ENCODE peak calls at places on chromosomes 16 and 17, in six cellular contexts. X, S, F, D, L and A are unnamed samples.

GRCh38 chr17:79388556-79389295 is 222.1 kb downstream of the RBFOX3 start:
- DNase-seq in X (no peak), F (peak; percentile 82), D (peak; percentile 54), S (no peak), L (peak; percentile 71), A (no peak)

GRCh38 chr17:79997004-79997673 is 38.5 kb downstream of the TBC1D16 start:
- DNase-seq in F (peak; percentile 92), L (no peak), X (no peak), D (no peak), S (peak; percentile 45), A (no peak)

GRCh38 chr17:59547131-59547915 is 18.1 kb upstream of the DHX40 start:
- DNase-seq in X (no peak), D (peak; percentile 29), F (no peak), L (no peak), S (no peak), A (no peak)

GRCh38 chr16:55835578-55835977 is 2.7 kb upstream of the CES1 start:
- DNase-seq in D (no peak), F (no peak), S (no peak), X (peak; percentile 83), L (peak; percentile 62), A (peak; percentile 82)

GRCh38 chr16:1322407-1322806 is 11.0 kb upstream of the BAIAP3 start:
- DNase-seq in F (no peak), X (no peak), L (no peak), D (no peak), S (no peak), A (no peak)

GRCh38 chr17:28701987-28702751 is 9.5 kb downstream of the PROCA1 start:
- DNase-seq in F (no peak), L (peak; percentile 45), S (no peak), X (no peak), D (no peak), A (no peak)

GRCh38 chr17:42842286-42842685 is 2.1 kb upstream of the AOC2 start:
- DNase-seq in L (no peak), D (no peak), F (peak; percentile 28), X (no peak), S (no peak), A (no peak)

GRCh38 chr17:27481327-27481726 is 25.1 kb downstream of the KSR1 start:
- DNase-seq in X (no peak), F (peak; percentile 84), L (no peak), D (no peak), S (no peak), A (no peak)

GRCh38 chr16:66695935-66696668 is 441 bp downstream of the CMTM4 start:
- DNase-seq in F (peak; percentile 88), X (no peak), S (no peak), L (peak; percentile 47), D (peak; percentile 53), A (peak; percentile 38)

GRCh38 chr17:46851029-46851741 is at the start of gene WNT9B:
- DNase-seq in X (no peak), S (no peak), F (no peak), L (peak; percentile 58), D (peak; percentile 65), A (no peak)

GRCh38 chr17:62093188-62094155 is 28.4 kb upstream of the MED13 start:
- DNase-seq in X (no peak), D (peak; percentile 23), S (peak; percentile 90), F (no peak), L (no peak), A (peak; percentile 15)

GRCh38 chr16:58085584-58086251 is 43.5 kb downstream of the CFAP20 start:
- DNase-seq in L (no peak), X (no peak), F (peak; percentile 51), S (no peak), D (no peak), A (no peak)

GRCh38 chr16:74607967-74608356 is 1.0 kb upstream of the GLG1 start:
- DNase-seq in L (no peak), D (peak; percentile 41), X (no peak), S (no peak), F (no peak), A (no peak)

GRCh38 chr17:81514735-81515529 is 2.3 kb upstream of the ACTG1 start:
- DNase-seq in L (peak; percentile 87), D (peak; percentile 51), X (peak; percentile 59), S (no peak), F (peak; percentile 96), A (peak; percentile 68)

GRCh38 chr16:54503436-54503835 is 216.8 kb upstream of the IRX3 start:
- DNase-seq in D (no peak), F (no peak), S (no peak), L (no peak), X (peak; percentile 19), A (no peak)

GRCh38 chr17:27245230-27245696 is 48.7 kb upstream of the WSB1 start:
- DNase-seq in D (peak; percentile 89), F (peak; percentile 94), X (peak; percentile 66), L (peak; percentile 86), S (peak; percentile 51), A (peak; percentile 80)

GRCh38 chr16:67198238-67198734 is 645 bp upstream of the ELMO3 start:
- DNase-seq in D (no peak), S (no peak), F (no peak), X (no peak), L (no peak), A (no peak)

GRCh38 chr16:11386791-11387546 is 41.7 kb downstream of the RMI2 start:
- DNase-seq in S (no peak), X (no peak), F (peak; percentile 74), L (peak; percentile 30), D (peak; percentile 68), A (peak; percentile 86)

GRCh38 chr16:12679660-12680272 is 123.9 kb downstream of the CPPED1 start:
- DNase-seq in X (no peak), F (no peak), S (no peak), D (no peak), L (no peak), A (no peak)

GRCh38 chr17:40560592-40561293 is 4.5 kb downstream of the CCR7 start:
- DNase-seq in X (no peak), D (peak; percentile 76), L (no peak), F (peak; percentile 82), S (peak; percentile 96), A (peak; percentile 85)

GRCh38 chr17:76481091-76481655 is 13.8 kb downstream of the AANAT start:
- DNase-seq in X (no peak), D (no peak), F (peak; percentile 89), L (no peak), S (peak; percentile 71), A (no peak)

GRCh38 chr16:17368511-17368910 is 102.2 kb downstream of the XYLT1 start:
- DNase-seq in X (no peak), S (no peak), L (no peak), F (no peak), D (no peak), A (no peak)

GRCh38 chr16:17367932-17368331 is 102.8 kb downstream of the XYLT1 start:
- DNase-seq in X (no peak), L (peak; percentile 29), D (peak; percentile 5), S (no peak), F (no peak), A (no peak)

GRCh38 chr16:17369441-17369951 is 101.3 kb downstream of the XYLT1 start:
- DNase-seq in S (peak; percentile 53), X (peak; percentile 36), D (no peak), L (peak; percentile 63), F (peak; percentile 94), A (no peak)

GRCh38 chr16:17370233-17371013 is 100.3 kb downstream of the XYLT1 start:
- DNase-seq in S (no peak), X (no peak), D (no peak), F (no peak), L (no peak), A (no peak)

GRCh38 chr16:17368951-17369350 is 101.8 kb downstream of the XYLT1 start:
- DNase-seq in D (no peak), X (no peak), L (no peak), S (no peak), F (no peak), A (no peak)
- H3K4me3 ChIP-seq in D (no peak overlapping the region), X (no peak overlapping the region), L (no peak overlapping the region), S (peak overlapping the region; percentile 41), F (peak overlapping the region; percentile 21), A (no peak overlapping the region)

DNA sequence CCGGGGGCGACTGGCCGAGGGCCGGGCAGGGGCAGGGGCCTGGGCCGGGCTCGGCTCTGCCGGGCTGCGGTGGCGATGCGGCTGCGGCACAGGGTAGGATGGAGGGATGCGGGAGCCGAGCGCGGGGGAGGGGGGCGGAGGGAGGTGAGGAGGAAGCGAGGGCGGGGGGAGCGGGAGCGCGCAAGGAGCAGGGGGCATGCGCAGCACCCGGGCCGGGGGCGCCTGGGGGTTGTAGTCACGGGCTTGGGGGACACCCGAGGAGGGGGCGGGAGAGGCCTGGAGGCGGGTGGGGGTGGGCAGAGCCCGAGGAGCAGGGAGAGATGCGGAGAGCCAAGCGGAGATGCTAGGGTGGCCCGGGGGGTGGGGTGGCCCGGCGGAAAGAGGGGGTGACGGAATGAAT is at the start of gene STX1B:
- DNase-seq in X (no peak), L (no peak), D (no peak), S (no peak), F (no peak), A (no peak)
- TF ChIP-seq POLR2A in X (no peak), L (no peak), D (no peak), S (no peak), F (no peak), A (no peak)

DNA sequence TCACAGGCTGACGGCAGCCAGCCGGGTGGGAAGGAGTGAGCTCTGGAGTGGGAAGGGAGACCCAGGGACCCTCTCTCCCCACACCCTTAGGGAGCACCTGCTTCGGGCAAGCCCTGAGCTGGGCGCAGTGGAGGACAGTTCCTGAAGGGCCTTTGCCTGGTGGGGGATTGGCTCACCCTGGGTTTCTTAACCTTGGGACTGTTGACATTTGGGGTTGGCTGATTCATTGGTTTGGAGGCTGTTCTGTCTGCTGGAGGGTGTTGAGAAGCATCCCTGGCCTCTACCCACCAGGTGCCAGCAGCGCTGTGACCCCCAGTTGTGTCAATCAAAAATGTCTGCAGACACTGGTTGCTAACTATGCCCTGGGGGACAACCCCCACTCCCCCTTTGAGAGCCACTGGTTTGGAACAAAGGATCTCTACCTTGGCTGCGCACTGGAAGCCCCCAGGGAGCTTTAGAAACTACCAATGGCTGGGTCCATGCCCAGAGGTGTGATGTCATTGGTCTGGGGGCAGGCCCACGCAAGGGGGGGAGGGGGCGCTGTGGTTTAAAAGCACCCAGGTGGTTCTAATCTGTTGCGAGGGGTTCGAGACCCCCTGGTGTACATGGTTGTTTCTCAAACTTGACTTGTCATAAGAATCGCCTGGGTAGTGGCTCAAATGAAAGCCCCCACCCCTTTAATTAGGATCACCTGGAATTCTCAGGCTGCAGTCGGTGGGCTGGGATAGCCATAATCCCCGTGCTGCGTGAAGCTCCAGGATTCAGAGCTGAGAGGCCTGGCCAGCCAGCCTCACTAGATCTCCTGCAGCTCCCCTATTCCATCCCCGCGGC is 151.9 kb upstream of the GSE1 start:
- DNase-seq in L (no peak), X (no peak), F (no peak), S (no peak), D (peak; percentile 34), A (no peak)
- H3K4me3 ChIP-seq in L (no peak overlapping the region), X (no peak overlapping the region), F (no peak overlapping the region), S (no peak overlapping the region), D (peak overlapping the region; percentile 34), A (no peak overlapping the region)

DNA sequence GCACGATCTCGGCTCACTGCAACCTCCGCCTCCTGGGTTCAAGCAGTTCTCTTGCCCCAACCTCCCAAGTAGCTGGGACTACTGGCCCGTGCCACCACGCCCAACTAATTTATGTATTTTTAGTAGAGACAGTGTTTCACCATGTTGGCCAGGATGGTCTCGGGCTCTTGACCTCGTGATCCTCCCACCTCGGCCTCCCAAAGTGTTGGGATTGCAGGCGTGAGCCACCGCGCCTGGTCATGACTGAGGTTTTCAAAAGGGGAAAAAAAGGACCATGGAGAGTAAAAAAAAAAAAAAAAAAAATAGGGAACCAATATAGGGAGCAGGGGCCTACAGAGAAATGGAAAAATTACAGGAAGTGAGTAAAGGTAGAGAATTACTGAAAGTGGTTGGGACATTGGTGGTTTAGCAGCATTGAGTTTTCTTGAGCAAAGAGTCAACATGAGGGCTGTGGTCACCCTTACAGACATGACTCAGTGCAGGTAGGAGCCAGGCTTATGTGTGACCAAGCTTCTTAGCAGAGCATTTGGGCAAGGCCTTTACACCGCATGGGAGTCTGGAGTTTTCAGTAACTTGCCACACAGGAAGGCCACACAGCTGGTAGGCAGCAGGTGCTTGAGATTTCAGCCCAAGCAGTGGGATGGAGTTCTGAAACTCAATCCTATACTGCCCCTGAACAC is 447.3 kb downstream of the HS3ST3B1 start:
- DNase-seq in D (no peak), X (no peak), L (no peak), S (no peak), F (peak; percentile 75), A (no peak)
- TF ChIP-seq POLR2A in D (no peak), X (no peak), L (no peak), S (no peak), F (no peak), A (no peak)